ENCODE peak calls at places on chromosomes 5 and 9, in nine cellular contexts. O is spleen, Z is HepG2, Y is transverse colon, L is suprapubic skin, K is breast epithelium, I is vagina, M is sigmoid colon, P is K562. A is an unnamed sample.
A peak's percentile ranks its signal among the peaks of the same experiment; 100 is the strongest.

GRCh38 chr9:95970356-95970755 is 94.9 kb downstream of the ERCC6L2 start:
- DNase-seq in P (no peak), I (no peak), L (no peak), Z (no peak), K (no peak), O (no peak), M (no peak), Y (no peak), A (no peak)

GRCh38 chr5:102759289-102759688 is 4.2 kb downstream of the PAM start:
- DNase-seq in I (no peak), O (no peak), K (no peak), M (no peak), P (no peak), L (peak; percentile 52), Y (no peak), Z (no peak), A (no peak)

GRCh38 chr5:141430332-141431113 is at the start of gene PCDHGA12:
- DNase-seq in O (no peak), P (peak; percentile 45), Z (peak; percentile 24), M (no peak), I (no peak), L (no peak), K (no peak), Y (no peak), A (no peak)

GRCh38 chr5:170623576-170624181 is 119.9 kb downstream of the KCNIP1 start:
- DNase-seq in P (peak; percentile 65), O (peak; percentile 78), K (no peak), M (peak; percentile 70), Y (no peak), I (no peak), L (no peak), Z (peak; percentile 20), A (no peak)

GRCh38 chr5:177389368-177390169 is 5.3 kb downstream of the SLC34A1 start:
- DNase-seq in M (no peak), K (peak; percentile 61), P (no peak), Z (peak; percentile 21), Y (no peak), I (no peak), L (peak; percentile 75), O (no peak), A (no peak)

GRCh38 chr9:25808554-25808953 is 130.3 kb upstream of the TUSC1 start:
- DNase-seq in K (no peak), M (no peak), P (no peak), I (no peak), O (no peak), Y (no peak), Z (no peak), L (no peak), A (no peak)

GRCh38 chr9:629136-629535 is 212.4 kb upstream of the DMRT1 start:
- DNase-seq in Y (peak; percentile 35), K (no peak), O (no peak), I (no peak), P (no peak), Z (no peak), M (peak; percentile 60), L (no peak), A (no peak)

GRCh38 chr9:131270171-131271015 is 5.9 kb downstream of the FAM78A start:
- DNase-seq in I (no peak), M (peak; percentile 86), O (peak; percentile 93), K (peak; percentile 42), Z (no peak), P (peak; percentile 92), L (no peak), Y (peak; percentile 67), A (peak; percentile 66)

GRCh38 chr9:22065431-22065830 is 56.3 kb upstream of the CDKN2B start:
- DNase-seq in L (no peak), Z (no peak), P (no peak), Y (no peak), O (no peak), I (no peak), M (no peak), K (no peak), A (no peak)

GRCh38 chr9:22060831-22061383 is 51.8 kb upstream of the CDKN2B start:
- DNase-seq in L (no peak), P (no peak), Z (no peak), Y (no peak), I (no peak), M (peak; percentile 70), K (no peak), O (no peak), A (no peak)

GRCh38 chr9:22067196-22067595 is 58.1 kb upstream of the CDKN2B start:
- DNase-seq in P (no peak), L (no peak), Z (no peak), Y (no peak), I (no peak), O (no peak), M (no peak), K (no peak), A (no peak)

GRCh38 chr9:22068369-22068768 is 59.3 kb upstream of the CDKN2B start:
- DNase-seq in Y (no peak), L (no peak), M (no peak), O (no peak), Z (no peak), K (no peak), I (no peak), P (no peak), A (no peak)

GRCh38 chr9:22064957-22065356 is 55.9 kb upstream of the CDKN2B start:
- DNase-seq in L (no peak), I (no peak), Y (no peak), P (no peak), K (no peak), Z (no peak), M (no peak), O (no peak), A (no peak)
- H3K4me3 ChIP-seq in L (no peak overlapping the region), I (no peak overlapping the region), Y (no peak overlapping the region), P (no peak overlapping the region), K (no peak overlapping the region), Z (no peak overlapping the region), M (no peak overlapping the region), O (no peak overlapping the region), A (no peak overlapping the region)

GRCh38 chr9:110021891-110022290 is 186.1 kb downstream of the C9orf152 start:
- DNase-seq in I (no peak), K (no peak), L (no peak), Z (no peak), O (no peak), P (no peak), Y (no peak), M (no peak), A (no peak)

GRCh38 chr9:110015759-110016158 is 192.2 kb downstream of the C9orf152 start:
- DNase-seq in Y (no peak), L (no peak), M (no peak), K (no peak), Z (no peak), O (no peak), I (no peak), P (no peak), A (no peak)

GRCh38 chr9:110013064-110013463 is 194.9 kb downstream of the C9orf152 start:
- DNase-seq in K (no peak), M (no peak), L (no peak), O (no peak), Y (no peak), Z (no peak), I (no peak), P (no peak), A (no peak)

GRCh38 chr9:110016340-110016739 is 191.6 kb downstream of the C9orf152 start:
- DNase-seq in Y (no peak), O (no peak), P (no peak), K (no peak), M (no peak), L (no peak), I (no peak), Z (peak; percentile 18), A (no peak)
- TF ChIP-seq POLR2AphosphoS5 in Y (no peak), O (no peak), P (no peak), K (no peak), M (no peak), L (no peak), I (no peak), Z (no peak), A (no peak)

GRCh38 chr5:180040287-180041214 is 31.0 kb downstream of the RNF130 start:
- DNase-seq in P (no peak), K (no peak), Z (no peak), O (no peak), L (no peak), Y (no peak), I (no peak), M (no peak), A (no peak)
- H3K9me3 ChIP-seq in P (peaks cover 7% of the 10 kb centered on the region), K (no peaks in the 10 kb centered on the region), Z (peaks cover 7% of the 10 kb centered on the region), O (peaks cover 14% of the 10 kb centered on the region), L (no peaks in the 10 kb centered on the region), Y (peaks cover 9% of the 10 kb centered on the region), I (peaks cover 5% of the 10 kb centered on the region), M (no peaks in the 10 kb centered on the region), A (no peaks in the 10 kb centered on the region)

DNA sequence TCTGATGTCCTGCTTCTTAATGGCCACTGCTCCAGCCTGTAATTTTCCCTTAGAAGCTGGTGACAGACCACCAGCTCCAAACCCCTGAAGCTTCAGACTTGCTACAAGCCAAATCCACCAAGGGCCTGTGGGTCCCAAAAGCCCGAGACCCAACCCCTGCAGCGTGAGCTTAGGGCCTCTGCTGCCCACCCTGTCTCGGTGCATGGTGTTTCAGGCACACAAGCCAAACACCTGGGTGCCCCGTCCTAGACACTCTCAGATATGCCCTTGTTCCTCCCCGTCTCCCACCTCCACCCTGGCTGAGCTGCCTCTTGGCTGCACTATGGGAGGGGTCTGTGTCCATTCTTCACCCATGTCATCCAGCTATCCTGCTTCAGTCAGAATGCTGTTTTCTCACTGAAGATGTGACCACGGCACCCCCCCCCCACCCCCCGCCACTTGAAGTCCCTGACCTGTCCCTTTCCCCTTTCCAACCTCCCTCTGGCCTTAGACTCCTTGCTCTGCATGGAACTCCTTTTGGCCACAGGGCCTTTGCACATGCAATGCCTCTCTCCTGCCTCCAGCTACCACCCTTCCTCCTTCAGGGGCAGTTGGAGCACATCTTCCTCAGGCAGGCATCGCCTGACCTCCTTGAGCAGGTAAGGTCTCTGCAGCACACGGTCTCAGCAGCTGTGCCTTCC is 55.8 kb downstream of the ZNF354C start:
- DNase-seq in Y (no peak), I (peak; percentile 70), M (peak; percentile 27), L (no peak), Z (no peak), K (peak; percentile 7), O (peak; percentile 40), P (no peak), A (no peak)
- H3K4me3 ChIP-seq in Y (no peak overlapping the region), I (no peak overlapping the region), M (no peak overlapping the region), L (no peak overlapping the region), Z (no peak overlapping the region), K (no peak overlapping the region), O (no peak overlapping the region), P (no peak overlapping the region), A (no peak overlapping the region)

DNA sequence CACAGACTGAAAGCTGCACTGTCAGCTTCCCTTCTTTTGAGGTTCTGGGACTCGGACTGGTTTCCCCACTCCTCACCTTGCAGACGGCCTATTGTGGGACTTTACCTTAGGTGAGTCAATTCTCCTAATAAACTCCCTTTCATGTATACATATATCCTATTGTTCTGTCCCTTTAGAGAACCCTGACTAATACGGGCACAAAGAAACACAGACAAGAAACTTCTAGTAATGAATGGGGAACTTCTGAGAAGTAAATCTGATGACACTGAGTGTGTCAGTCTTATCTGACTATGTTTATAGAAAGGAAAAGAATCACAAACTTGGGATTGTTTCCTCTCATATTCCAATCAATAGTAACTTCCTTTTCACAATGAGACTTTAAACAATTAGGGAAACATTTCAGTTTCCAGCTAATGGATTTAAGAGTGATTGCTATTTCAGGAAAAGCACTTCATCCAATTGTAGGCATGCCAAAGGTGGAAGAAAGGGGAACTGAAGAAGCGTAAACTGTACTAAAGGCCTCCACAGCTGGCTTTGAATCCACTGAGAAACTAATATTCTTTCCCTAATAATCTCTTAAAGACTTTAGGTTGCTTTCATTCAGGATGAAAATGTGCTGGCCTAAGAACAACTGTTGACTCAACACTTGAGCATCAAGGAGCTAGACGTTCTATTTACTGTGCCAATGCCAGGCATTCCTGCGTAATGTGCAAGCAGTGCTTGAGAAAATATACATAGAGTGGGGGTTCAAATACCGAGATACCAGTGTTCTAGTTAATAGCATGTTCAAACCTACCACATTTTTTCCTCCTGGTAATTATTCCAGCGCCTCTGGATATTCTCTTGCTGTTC is 127.8 kb upstream of the PTGER4 start:
- DNase-seq in O (no peak), K (no peak), Y (no peak), L (no peak), I (no peak), Z (peak; percentile 15), P (no peak), M (no peak), A (peak; percentile 54)
- TF ChIP-seq POLR2AphosphoS5 in O (no peak), K (no peak), Y (no peak), L (no peak), I (no peak), Z (no peak), P (no peak), M (no peak), A (no peak)